ENCODE peak calls at places on chromosome 1, in ten cellular contexts. R, E, K, T, Z, G, U, A, F and N are unnamed samples.

GRCh38 chr1:206025283-206025820 is 1.7 kb upstream of the CTSE start:
- DNase-seq in T (no peak), A (no peak), K (no peak), G (no peak), U (no peak), R (no peak), E (no peak), Z (peak; percentile 2), F (no peak), N (no peak)

GRCh38 chr1:240693844-240694243 is 81.9 kb upstream of the GREM2 start:
- DNase-seq in R (no peak), T (no peak), K (no peak), Z (no peak), G (no peak), U (no peak), F (no peak), E (no peak), A (no peak), N (no peak)

GRCh38 chr1:208174736-208175507 is 69.3 kb downstream of the PLXNA2 start:
- DNase-seq in R (no peak), E (peak; percentile 68), G (peak; percentile 56), A (no peak), U (no peak), K (no peak), F (no peak), Z (no peak), T (no peak), N (peak; percentile 78)

GRCh38 chr1:90407737-90408136 is 309.4 kb downstream of the BARHL2 start:
- DNase-seq in T (no peak), R (no peak), E (no peak), A (no peak), F (no peak), G (no peak), K (no peak), U (no peak), Z (no peak), N (no peak)

GRCh38 chr1:55418208-55418607 is 203.0 kb upstream of the USP24 start:
- DNase-seq in A (no peak), G (no peak), Z (no peak), E (no peak), F (no peak), K (no peak), U (no peak), R (no peak), T (no peak), N (no peak)

GRCh38 chr1:64042331-64043100 is 160.9 kb upstream of the UBE2U start:
- DNase-seq in T (peak; percentile 97), E (peak; percentile 86), G (peak; percentile 100), R (peak; percentile 59), F (peak; percentile 91), A (no peak), K (no peak), U (no peak), Z (no peak), N (peak; percentile 96)

GRCh38 chr1:92167151-92167550 is 50.6 kb upstream of the C1orf146 start:
- DNase-seq in K (no peak), G (no peak), T (no peak), U (no peak), A (no peak), F (no peak), E (no peak), Z (no peak), R (no peak), N (no peak)

GRCh38 chr1:38746966-38747600 is 112.5 kb downstream of the RRAGC start:
- DNase-seq in F (no peak), U (no peak), A (no peak), Z (no peak), T (no peak), R (no peak), K (no peak), G (no peak), E (no peak), N (no peak)

GRCh38 chr1:211910136-211910884 is 79.7 kb upstream of the LPGAT1 start:
- DNase-seq in F (no peak), Z (no peak), R (no peak), K (no peak), E (no peak), A (no peak), U (no peak), G (no peak), T (no peak), N (no peak)

GRCh38 chr1:174407705-174408104 is 40.1 kb upstream of the GPR52 start:
- DNase-seq in Z (no peak), G (peak; percentile 30), R (no peak), E (peak; percentile 85), K (no peak), U (no peak), F (peak; percentile 24), A (no peak), T (no peak), N (peak; percentile 78)

GRCh38 chr1:177812650-177813049 is 157.2 kb downstream of the SEC16B start:
- DNase-seq in G (no peak), E (no peak), F (no peak), U (no peak), R (no peak), K (no peak), T (no peak), Z (no peak), A (no peak), N (no peak)

GRCh38 chr1:17776426-17776825 is 21.3 kb downstream of the ACTL8 start:
- DNase-seq in R (no peak), U (no peak), K (no peak), G (no peak), T (no peak), Z (peak; percentile 34), A (no peak), E (peak; percentile 12), F (no peak), N (peak; percentile 18)

GRCh38 chr1:208068441-208068840 is 157.5 kb upstream of the CD34 start:
- DNase-seq in R (no peak), A (no peak), G (no peak), U (no peak), F (no peak), Z (no peak), E (no peak), T (no peak), K (no peak), N (no peak)

GRCh38 chr1:119829636-119830035 is 18.4 kb upstream of the REG4 start:
- DNase-seq in K (no peak), Z (no peak), E (no peak), G (no peak), R (no peak), F (no peak), U (no peak), T (no peak), A (no peak), N (peak; percentile 15)

GRCh38 chr1:69589799-69590198 is 22.1 kb downstream of the LRRC7 start:
- DNase-seq in E (no peak), T (no peak), K (no peak), A (no peak), Z (no peak), G (no peak), U (no peak), F (no peak), R (no peak), N (no peak)

GRCh38 chr1:173430707-173431662 is 46.1 kb upstream of the PRDX6 start:
- DNase-seq in E (peak; percentile 84), F (peak; percentile 51), U (peak; percentile 89), K (peak; percentile 94), Z (peak; percentile 95), A (peak; percentile 85), T (peak; percentile 92), R (peak; percentile 76), G (peak; percentile 93), N (peak; percentile 76)

GRCh38 chr1:246629030-246629429 is 62.8 kb downstream of the CNST start:
- DNase-seq in T (no peak), A (no peak), R (no peak), E (no peak), U (no peak), F (no peak), Z (no peak), G (no peak), K (no peak), N (no peak)
- H3K4me3 ChIP-seq in T (no peak overlapping the region), A (no peak overlapping the region), R (no peak overlapping the region), E (no peak overlapping the region), U (no peak overlapping the region), F (no peak overlapping the region), Z (no peak overlapping the region), G (no peak overlapping the region), K (no peak overlapping the region), N (no peak overlapping the region)

DNA sequence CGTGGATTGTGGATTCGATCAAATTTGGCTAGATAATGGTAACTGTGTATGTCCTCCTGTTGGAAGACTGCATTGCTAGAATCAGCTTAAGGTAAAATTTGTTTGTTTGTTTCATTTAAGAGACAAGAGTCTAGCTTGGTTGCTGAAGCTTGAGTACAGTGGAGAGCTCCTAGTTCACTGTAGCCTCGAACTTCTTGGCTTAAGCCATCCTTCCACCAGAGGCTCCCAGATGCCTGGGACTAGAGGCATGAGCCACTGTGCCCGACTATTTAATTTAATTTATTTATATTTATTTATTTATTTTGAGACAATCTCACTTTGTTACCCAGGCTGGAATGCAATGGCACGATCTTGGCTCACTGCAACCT is 1.5 kb downstream of the PHACTR4 start:
- DNase-seq in G (no peak), F (no peak), Z (no peak), R (no peak), U (no peak), T (no peak), E (no peak), K (no peak), A (no peak), N (no peak)
- H3K4me3 ChIP-seq in G (peak overlapping the region; percentile 87), F (peak overlapping the region; percentile 88), Z (no peak overlapping the region), R (peak overlapping the region; percentile 67), U (peak overlapping the region; percentile 84), T (peak overlapping the region; percentile 86), E (peak overlapping the region; percentile 75), K (no peak overlapping the region), A (peak overlapping the region; percentile 89), N (peak overlapping the region; percentile 88)

DNA sequence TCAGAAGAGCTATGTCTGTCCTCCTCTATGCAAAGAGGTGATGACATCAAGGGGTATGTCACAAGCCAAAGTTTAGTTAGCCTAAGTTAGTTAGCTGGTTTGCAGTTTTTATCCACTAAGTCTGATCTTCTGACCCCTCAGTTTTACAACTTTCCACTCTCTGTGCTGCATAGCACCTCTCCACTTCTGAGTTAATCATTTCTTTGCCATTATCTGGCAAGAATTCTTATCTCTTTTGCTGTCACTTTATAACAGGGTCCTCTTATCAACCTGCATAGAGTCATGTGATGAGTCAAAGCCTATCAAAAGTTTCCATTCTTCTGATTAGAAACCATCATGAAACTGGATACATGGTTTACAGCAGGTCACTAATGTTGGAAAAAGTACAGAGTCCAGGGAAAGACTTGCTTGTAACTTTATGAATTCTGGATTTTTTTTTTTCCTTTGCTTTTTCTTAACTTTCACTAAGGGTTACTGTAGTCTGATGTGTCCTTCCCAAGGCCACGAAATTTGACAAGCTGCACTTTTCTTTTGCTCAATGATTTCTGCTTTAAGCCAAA is at the start of gene NR5A2:
- DNase-seq in E (no peak), U (no peak), K (no peak), A (no peak), R (no peak), G (no peak), T (no peak), F (no peak), Z (no peak), N (no peak)
- H3K4me3 ChIP-seq in E (no peak within 1 kb of the TSS), U (peak within 1 kb of the TSS; percentile 62), K (no peak within 1 kb of the TSS), A (peak within 1 kb of the TSS; percentile 63), R (peak within 1 kb of the TSS; percentile 77), G (no peak within 1 kb of the TSS), T (no peak within 1 kb of the TSS), F (no peak within 1 kb of the TSS), Z (peak within 1 kb of the TSS; percentile 62), N (no peak within 1 kb of the TSS)

DNA sequence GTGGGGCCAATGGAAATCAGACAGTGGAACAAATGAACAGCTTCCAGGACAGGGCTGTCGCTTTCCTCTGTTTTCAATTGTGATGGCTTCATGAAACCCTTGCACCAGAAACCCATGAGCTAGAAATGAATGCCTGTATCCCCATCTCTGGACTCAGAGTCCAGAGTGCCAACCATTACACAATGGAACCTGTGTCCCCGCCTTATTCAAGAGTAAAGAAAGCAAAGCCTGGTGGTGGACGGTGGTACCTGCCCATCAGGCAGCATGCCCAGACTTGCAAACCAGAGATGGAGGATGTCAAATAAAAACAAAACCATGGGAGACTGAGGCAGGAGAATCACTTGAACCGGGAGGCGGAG is 4.4 kb upstream of the CAPN2 start:
- DNase-seq in A (no peak), G (no peak), Z (no peak), E (no peak), R (no peak), F (no peak), U (no peak), T (no peak), K (no peak), N (no peak)
- H3K4me3 ChIP-seq in A (peak overlapping the region; percentile 17), G (no peak overlapping the region), Z (no peak overlapping the region), E (no peak overlapping the region), R (peak overlapping the region; percentile 45), F (no peak overlapping the region), U (no peak overlapping the region), T (no peak overlapping the region), K (no peak overlapping the region), N (no peak overlapping the region)